ENCODE peak calls at places on chromosomes 2 and 18, in nine cellular contexts. O is upper lobe of left lung, B is heart left ventricle, T is astrocyte, X is PC-9, U is SJSA1, N is heart right ventricle, H is neural progenitor cell, Q is hepatocyte. P is an unnamed sample.
A peak's percentile ranks its signal among the peaks of the same experiment; 100 is the strongest.

GRCh38 chr18:44197837-44198236 is 482.9 kb upstream of the SETBP1 start:
- DNase-seq in O (no peak), B (no peak), T (no peak), X (no peak), U (no peak), N (no peak), H (no peak), Q (peak; percentile 8), P (no peak)

GRCh38 chr18:58140366-58141325 is 96.6 kb downstream of the NEDD4L start:
- DNase-seq in O (no peak), B (no peak), T (no peak), X (no peak), U (no peak), N (no peak), H (no peak), Q (no peak), P (no peak)

GRCh38 chr18:59155140-59155539 is 15.5 kb downstream of the SEC11C start:
- DNase-seq in O (no peak), B (no peak), T (peak; percentile 97), X (no peak), U (peak; percentile 56), N (no peak), H (no peak), Q (no peak), P (no peak)

GRCh38 chr18:62001396-62001795 is 108.6 kb upstream of the RNF152 start:
- DNase-seq in O (no peak), B (no peak), T (no peak), X (no peak), U (no peak), N (no peak), H (no peak), Q (no peak), P (no peak)

GRCh38 chr2:69123182-69123581 is 110.2 kb downstream of the ANTXR1 start:
- DNase-seq in O (no peak), B (no peak), T (peak; percentile 26), X (no peak), U (no peak), N (no peak), H (no peak), Q (no peak), P (no peak)

GRCh38 chr2:162126145-162126926 is 25.7 kb downstream of the GCG start:
- DNase-seq in O (no peak), B (no peak), T (no peak), X (no peak), U (no peak), N (no peak), H (no peak), Q (no peak), P (no peak)

GRCh38 chr2:11904029-11904428 is 157.6 kb downstream of the LPIN1 start:
- DNase-seq in O (no peak), B (no peak), T (no peak), X (no peak), U (no peak), N (no peak), H (no peak), Q (no peak), P (no peak)

GRCh38 chr18:6994053-6994452 is 123.5 kb downstream of the LAMA1 start:
- DNase-seq in O (no peak), B (no peak), T (no peak), X (no peak), U (no peak), N (no peak), H (no peak), Q (peak; percentile 17), P (no peak)

GRCh38 chr2:176056411-176056810 is 27.4 kb downstream of the EVX2 start:
- DNase-seq in O (no peak), B (no peak), T (no peak), X (no peak), U (no peak), N (no peak), H (no peak), Q (peak; percentile 33), P (no peak)

GRCh38 chr2:174835797-174836255 is 71.6 kb upstream of the CHRNA1 start:
- DNase-seq in O (no peak), B (no peak), T (peak; percentile 98), X (peak; percentile 29), U (peak; percentile 93), N (no peak), H (peak; percentile 64), Q (no peak), P (no peak)

GRCh38 chr2:202337706-202338346 is 38.3 kb upstream of the BMPR2 start:
- DNase-seq in O (no peak), B (no peak), T (no peak), X (no peak), U (no peak), N (no peak), H (no peak), Q (no peak), P (no peak)

GRCh38 chr2:217785544-217786045 is 217.2 kb downstream of the TNS1 start:
- DNase-seq in O (no peak), B (peak; percentile 87), T (no peak), X (peak; percentile 75), U (peak; percentile 73), N (peak; percentile 79), H (peak; percentile 81), Q (peak; percentile 83), P (peak; percentile 89)

GRCh38 chr18:63540131-63540530 is 2.0 kb upstream of the SERPINB12 start:
- DNase-seq in O (no peak), B (no peak), T (peak; percentile 31), X (no peak), U (no peak), N (no peak), H (peak; percentile 34), Q (no peak), P (no peak)

DNA sequence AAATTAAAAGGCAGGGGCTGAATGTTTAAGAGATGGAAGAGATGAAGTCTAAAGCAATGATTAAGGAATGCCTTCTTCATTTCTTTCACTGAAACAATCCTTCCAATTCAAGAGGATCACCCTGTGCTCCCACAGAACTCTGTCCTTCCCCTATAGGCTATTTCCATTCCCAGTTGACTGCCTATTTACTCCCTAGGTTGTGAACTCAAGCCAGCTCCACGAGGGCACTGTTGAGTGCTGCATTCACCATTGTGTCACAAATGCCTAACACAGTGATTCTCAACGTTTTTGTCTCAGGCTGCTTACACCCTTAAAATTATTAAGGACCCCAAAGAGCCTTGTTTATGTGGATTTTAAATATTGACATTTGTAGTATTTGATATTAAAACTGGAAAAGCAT is 112.4 kb downstream of the AOX1 start:
- DNase-seq in O (no peak), B (no peak), T (no peak), X (no peak), U (no peak), N (no peak), H (peak; percentile 39), Q (no peak), P (no peak)
- H3K27ac ChIP-seq in O (no peak overlapping the region), B (no peak overlapping the region), T (no peak overlapping the region), X (no peak overlapping the region), U (no peak overlapping the region), N (no peak overlapping the region), H (no peak overlapping the region), Q (no peak overlapping the region), P (no peak overlapping the region)

GRCh38 chr2:238231809-238232208 is 8.0 kb downstream of the HES6 start:
- DNase-seq in O (no peak), B (no peak), T (no peak), X (no peak), U (no peak), N (no peak), H (no peak), Q (no peak), P (no peak)

GRCh38 chr2:238233625-238234024 is 6.2 kb downstream of the HES6 start:
- DNase-seq in O (no peak), B (no peak), T (no peak), X (no peak), U (no peak), N (no peak), H (no peak), Q (no peak), P (no peak)

GRCh38 chr2:238231251-238231793 is 8.5 kb downstream of the HES6 start:
- DNase-seq in O (peak; percentile 97), B (peak; percentile 84), T (peak; percentile 20), X (peak; percentile 30), U (no peak), N (peak; percentile 79), H (peak; percentile 93), Q (peak; percentile 83), P (peak; percentile 91)

GRCh38 chr2:238228700-238229099 is 11.1 kb downstream of the HES6 start:
- DNase-seq in O (no peak), B (no peak), T (peak; percentile 37), X (no peak), U (no peak), N (no peak), H (no peak), Q (peak; percentile 58), P (no peak)

GRCh38 chr2:238230699-238231098 is 9.1 kb downstream of the HES6 start:
- DNase-seq in O (no peak), B (no peak), T (no peak), X (no peak), U (no peak), N (no peak), H (no peak), Q (no peak), P (no peak)
- H3K4me3 ChIP-seq in O (peak overlapping the region; percentile 76), B (peak overlapping the region; percentile 62), T (peak overlapping the region; percentile 53), X (no peak overlapping the region), U (no peak overlapping the region), N (peak overlapping the region; percentile 60), H (peak overlapping the region; percentile 51), Q (peak overlapping the region; percentile 92), P (peak overlapping the region; percentile 52)

DNA sequence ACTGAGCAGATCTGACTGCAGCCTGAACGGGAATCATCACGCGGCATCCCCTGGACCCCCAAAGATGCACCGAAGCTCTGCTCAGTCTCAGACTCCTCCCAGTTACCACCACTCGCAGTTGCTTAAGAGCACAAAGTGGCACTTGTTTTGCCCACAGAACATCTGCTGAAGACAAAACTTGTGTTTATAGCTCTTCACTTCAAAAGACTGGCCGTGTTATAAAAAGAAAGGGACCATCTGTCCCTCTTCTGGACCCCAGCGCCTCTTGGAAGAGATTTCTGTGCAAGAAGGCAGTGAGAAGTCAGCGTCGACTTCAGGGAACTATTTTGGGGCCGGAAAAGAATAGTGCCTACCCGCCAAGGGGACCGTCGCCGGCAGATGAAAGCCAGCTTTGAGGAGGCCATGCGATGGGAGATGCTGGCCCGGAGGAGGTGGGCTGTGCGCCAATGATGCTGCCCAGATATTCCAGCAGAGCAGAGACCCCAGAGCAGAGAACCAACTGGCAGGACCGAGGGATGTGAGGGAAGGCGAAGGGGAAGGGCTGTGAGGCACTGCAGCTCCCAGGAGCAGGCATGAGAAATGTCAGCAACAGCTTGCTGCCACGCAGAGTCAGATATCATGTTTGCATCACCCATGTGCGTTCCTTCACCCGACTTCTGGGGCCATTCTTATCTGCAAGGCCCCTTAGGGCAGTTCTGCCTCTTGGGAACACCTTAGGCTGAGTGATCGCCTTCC is 270.9 kb downstream of the ATAD2B start:
- DNase-seq in O (no peak), B (peak; percentile 31), T (no peak), X (no peak), U (no peak), N (no peak), H (no peak), Q (no peak), P (no peak)
- H3K4me1 ChIP-seq in O (no peaks in the 10 kb centered on the region), B (no peaks in the 10 kb centered on the region), T (peaks cover 4% of the 10 kb centered on the region), X (no peaks in the 10 kb centered on the region), U (no peaks in the 10 kb centered on the region), N (no peaks in the 10 kb centered on the region), H (peaks cover 5% of the 10 kb centered on the region), Q (peaks cover 10% of the 10 kb centered on the region), P (no peaks in the 10 kb centered on the region)

DNA sequence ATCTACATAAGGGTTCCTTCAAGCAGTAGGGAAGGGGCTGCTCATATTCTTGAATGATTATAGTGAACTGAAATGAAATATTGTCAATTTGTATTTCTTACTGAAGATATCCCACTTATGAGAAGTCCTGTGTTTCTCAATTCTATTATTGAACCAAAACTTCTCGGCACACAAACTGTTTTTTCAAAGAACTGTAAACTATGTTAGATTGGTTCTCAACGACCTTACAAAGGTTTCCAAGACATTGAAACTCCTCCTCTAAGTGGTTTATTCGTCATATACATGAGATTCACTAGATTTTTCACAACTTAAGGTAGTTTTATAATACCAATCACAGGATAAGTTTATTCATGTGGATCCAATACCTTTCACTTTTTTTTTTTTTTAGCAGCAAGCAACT is 1.4 kb downstream of the CCL20 start:
- DNase-seq in O (no peak), B (no peak), T (no peak), X (no peak), U (no peak), N (no peak), H (no peak), Q (no peak), P (no peak)
- H3K27ac ChIP-seq in O (no peak overlapping the region), B (no peak overlapping the region), T (no peak overlapping the region), X (no peak overlapping the region), U (no peak overlapping the region), N (no peak overlapping the region), H (no peak overlapping the region), Q (no peak overlapping the region), P (no peak overlapping the region)

P was measured in tibial artery.